ENCODE peak calls at places on chromosomes 4 and X, in nine cellular contexts. B is uterus, J is upper lobe of left lung, S is breast epithelium, M is endothelial cell of umbilical vein, A is right lobe of liver, G is heart left ventricle, P is vagina, W is tibial nerve. U is an unnamed sample.

GRCh38 chr4:144650311-144650820 is 4.4 kb downstream of the HHIP start:
- DNase-seq in B (no peak), J (no peak), S (no peak), M (peak), A (no peak), G (no peak), P (no peak), W (no peak), U (no peak)

GRCh38 chr4:106095408-106095807 is 200.1 kb downstream of the NPNT start:
- DNase-seq in B (no peak), J (no peak), S (no peak), M (no peak), A (no peak), G (no peak), P (no peak), W (no peak), U (no peak)

GRCh38 chr4:123547167-123547817 is 150.7 kb downstream of the SPRY1 start:
- DNase-seq in B (no peak), J (peak), S (peak), M (no peak), A (no peak), G (no peak), P (no peak), W (no peak), U (no peak)

GRCh38 chr4:157961591-157961990 is 211.2 kb downstream of the GASK1B start:
- DNase-seq in B (no peak), J (no peak), S (no peak), M (no peak), A (no peak), G (no peak), P (no peak), W (no peak), U (no peak)

GRCh38 chr4:5992171-5993062 is 25.8 kb downstream of the C4orf50 start:
- DNase-seq in B (no peak), J (no peak), S (no peak), M (no peak), A (no peak), G (no peak), P (no peak), W (no peak), U (no peak)

GRCh38 chr4:74481891-74482609 is 37.1 kb downstream of the AREG start:
- DNase-seq in B (no peak), J (no peak), S (no peak), M (no peak), A (no peak), G (no peak), P (no peak), W (no peak), U (no peak)

GRCh38 chrX:131801066-131801465 is 222.0 kb upstream of the STK26 start:
- DNase-seq in B (no peak), J (no peak), S (no peak), M (peak), A (no peak), G (no peak), P (no peak), W (no peak), U (no peak)

GRCh38 chr4:19927381-19927780 is 324.3 kb upstream of the SLIT2 start:
- DNase-seq in B (no peak), J (no peak), S (no peak), M (no peak), A (no peak), G (no peak), P (no peak), W (no peak), U (no peak)

GRCh38 chrX:96833333-96833732 is 50.4 kb upstream of the RPA4 start:
- DNase-seq in B (no peak), J (no peak), S (no peak), M (no peak), A (no peak), G (no peak), P (no peak), W (no peak), U (no peak)

GRCh38 chrX:72569786-72570185 is 2.9 kb downstream of the HDAC8 start:
- DNase-seq in B (no peak), J (no peak), S (no peak), M (peak), A (no peak), G (no peak), P (no peak), W (no peak), U (peak)

GRCh38 chr4:11428701-11429571 is at the start of gene HS3ST1:
- DNase-seq in B (peak), J (peak), S (peak), M (peak), A (peak), G (peak), P (no peak), W (peak), U (no peak)

GRCh38 chr4:2942532-2943363 is 20.5 kb downstream of the NOP14 start:
- DNase-seq in B (no peak), J (peak), S (peak), M (no peak), A (peak), G (no peak), P (peak), W (no peak), U (no peak)

GRCh38 chrX:128975716-128976115 is 547.6 kb downstream of the SMARCA1 start:
- DNase-seq in B (no peak), J (no peak), S (no peak), M (peak), A (no peak), G (no peak), P (no peak), W (no peak), U (peak)

GRCh38 chrX:74546984-74547383 is 67.4 kb downstream of the RLIM start:
- DNase-seq in B (no peak), J (no peak), S (no peak), M (no peak), A (no peak), G (no peak), P (no peak), W (no peak), U (no peak)

GRCh38 chr4:74531952-74532794 is 87.2 kb downstream of the AREG start:
- DNase-seq in B (no peak), J (no peak), S (no peak), M (peak), A (no peak), G (no peak), P (no peak), W (no peak), U (peak)

GRCh38 chr4:185817403-185817818 is 5.4 kb upstream of the SORBS2 start:
- DNase-seq in B (no peak), J (no peak), S (no peak), M (no peak), A (peak), G (peak), P (no peak), W (no peak), U (no peak)

GRCh38 chrX:40105791-40106676 is 8.3 kb upstream of the BCOR start:
- DNase-seq in B (peak), J (peak), S (no peak), M (peak), A (peak), G (peak), P (no peak), W (peak), U (peak)
- TF ChIP-seq POLR2A in B (no peak), J (no peak), S (no peak), M (no peak), A (no peak), G (peak), P (no peak), W (no peak), U (peak)

GRCh38 chrX:49269768-49270248 is at the start of gene PPP1R3F:
- DNase-seq in B (no peak), J (peak), S (no peak), M (peak), A (no peak), G (no peak), P (no peak), W (no peak), U (no peak)
- TF ChIP-seq POLR2A in B (peak), J (no peak), S (no peak), M (no peak), A (peak), G (peak), P (peak), W (peak), U (no peak)

GRCh38 chrX:103687073-103687695 is 685 bp upstream of the MORF4L2 start:
- DNase-seq in B (peak), J (peak), S (peak), M (no peak), A (peak), G (peak), P (peak), W (peak), U (peak)
- TF ChIP-seq POLR2A in B (peak), J (no peak), S (peak), M (peak), A (peak), G (peak), P (peak), W (peak), U (no peak)

DNA sequence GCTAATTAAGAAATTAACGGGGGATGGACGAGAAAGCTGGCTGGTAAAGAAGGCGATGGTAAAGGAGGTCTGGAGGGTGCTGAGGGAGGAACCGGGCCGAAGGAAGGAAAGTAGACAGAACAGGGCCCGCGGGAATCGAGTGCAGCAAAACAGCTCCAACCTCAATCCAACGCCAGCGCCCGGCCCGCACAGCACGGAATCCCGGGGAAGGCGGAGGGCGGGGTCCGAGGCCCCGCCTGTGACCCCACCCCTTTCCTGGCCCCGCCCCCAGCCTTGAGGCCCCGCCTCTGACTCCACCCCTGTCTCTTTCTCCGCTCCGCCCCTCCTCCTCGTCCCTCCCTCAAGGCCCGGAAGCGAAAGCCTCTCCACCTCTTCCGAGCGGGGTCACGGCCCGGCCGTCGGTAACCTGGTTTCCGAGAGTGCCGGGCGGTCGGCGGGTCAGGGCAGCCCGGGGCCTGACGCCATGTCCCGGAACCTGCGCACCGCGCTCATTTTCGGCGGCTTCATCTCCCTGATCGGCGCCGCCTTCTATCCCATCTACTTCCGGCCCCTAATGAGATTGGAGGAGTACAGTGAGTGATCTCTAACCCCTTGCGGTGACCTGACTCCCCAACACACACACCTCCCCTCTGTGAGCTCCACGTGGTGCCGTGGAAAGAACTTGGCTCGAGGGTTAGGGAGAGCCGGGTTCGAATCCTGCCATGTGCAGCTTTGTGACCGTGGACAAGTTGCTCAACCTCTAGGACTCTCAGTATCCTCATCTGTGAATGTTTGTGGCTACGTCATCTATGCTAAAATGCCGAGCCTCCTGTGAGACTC is at the start of gene SMIM20:
- DNase-seq in B (peak), J (peak), S (peak), M (peak), A (peak), G (peak), P (peak), W (peak), U (peak)
- TF ChIP-seq POLR2A in B (peak), J (no peak), S (peak), M (peak), A (peak), G (peak), P (peak), W (peak), U (peak)

GRCh38 chrX:85375333-85375738 is 4.1 kb downstream of the POF1B start:
- DNase-seq in B (no peak), J (no peak), S (no peak), M (no peak), A (no peak), G (peak), P (no peak), W (no peak), U (no peak)
- TF ChIP-seq POLR2A in B (no peak), J (no peak), S (no peak), M (no peak), A (no peak), G (no peak), P (no peak), W (no peak), U (no peak)

GRCh38 chr4:1793496-1793840 is 375 bp downstream of the FGFR3 start:
- DNase-seq in B (no peak), J (peak), S (no peak), M (no peak), A (no peak), G (peak), P (no peak), W (no peak), U (peak)

GRCh38 chr4:1792158-1792831 is 798 bp upstream of the FGFR3 start:
- DNase-seq in B (no peak), J (peak), S (no peak), M (no peak), A (no peak), G (no peak), P (no peak), W (no peak), U (no peak)

GRCh38 chr4:1793940-1794808 is 1.1 kb downstream of the FGFR3 start:
- DNase-seq in B (no peak), J (peak), S (no peak), M (peak), A (no peak), G (no peak), P (no peak), W (no peak), U (peak)

GRCh38 chr4:1794809-1795303 is 1.8 kb downstream of the FGFR3 start:
- DNase-seq in B (no peak), J (peak), S (no peak), M (no peak), A (no peak), G (no peak), P (no peak), W (no peak), U (peak)

DNA sequence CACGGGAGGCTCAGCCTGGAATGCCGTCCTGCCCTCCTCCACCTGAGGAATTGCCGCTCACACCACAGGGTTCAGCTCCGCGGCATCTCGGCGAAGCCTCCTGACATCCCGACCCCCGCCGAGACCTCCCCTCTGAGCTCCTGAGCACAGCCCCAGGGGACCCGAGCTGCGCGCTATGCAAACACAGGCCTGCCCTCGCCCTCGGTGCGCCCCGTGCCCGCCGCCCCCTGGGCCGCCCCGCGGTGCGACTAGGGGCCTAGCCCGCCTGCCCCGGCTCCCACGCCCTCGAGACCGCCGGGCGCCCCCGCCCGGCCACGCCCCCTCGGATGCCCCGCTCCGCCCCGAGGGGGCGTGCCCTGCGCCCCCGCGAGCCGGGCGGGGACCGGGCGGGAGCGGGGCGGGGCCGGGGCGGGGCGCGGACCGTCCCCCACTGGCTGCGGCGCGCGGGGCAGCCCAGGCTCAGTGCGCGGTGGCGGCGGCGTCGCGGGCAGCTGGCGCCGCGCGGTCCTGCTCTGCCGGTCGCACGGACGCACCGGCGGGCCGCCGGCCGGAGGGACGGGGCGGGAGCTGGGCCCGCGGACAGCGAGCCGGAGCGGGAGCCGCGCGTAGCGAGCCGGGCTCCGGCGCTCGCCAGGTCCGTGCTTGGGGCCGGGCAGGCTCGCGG is at the start of gene FGFR3:
- DNase-seq in B (no peak), J (peak), S (no peak), M (no peak), A (no peak), G (peak), P (no peak), W (no peak), U (peak)
- TF ChIP-seq POLR2A in B (peak), J (no peak), S (no peak), M (no peak), A (peak), G (no peak), P (peak), W (no peak), U (no peak)

GRCh38 chrX:107482046-107482445 is 32.6 kb downstream of the FRMPD3 start:
- DNase-seq in B (no peak), J (no peak), S (no peak), M (no peak), A (no peak), G (no peak), P (no peak), W (no peak), U (no peak)
- TF ChIP-seq POLR2A in B (no peak), J (no peak), S (no peak), M (no peak), A (no peak), G (no peak), P (no peak), W (no peak), U (no peak)